ENCODE peak calls at places on chromosome 1, in four cellular contexts. L, X, T and F are unnamed samples.

GRCh38 chr1:43912607-43913006 is 21.0 kb upstream of the ARTN start:
- DNase-seq in T (no peak), X (no peak), L (no peak), F (no peak)

GRCh38 chr1:9145714-9146113 is 16.8 kb upstream of the GPR157 start:
- DNase-seq in L (no peak), X (no peak), T (no peak), F (no peak)

GRCh38 chr1:147292635-147293251 is 50.3 kb downstream of the CHD1L start:
- DNase-seq in T (no peak), X (no peak), L (no peak), F (no peak)

GRCh38 chr1:233182587-233182986 is 112.9 kb downstream of the PCNX2 start:
- DNase-seq in X (no peak), T (no peak), L (no peak), F (no peak)

GRCh38 chr1:215682232-215682631 is 115.1 kb downstream of the KCTD3 start:
- DNase-seq in X (no peak), L (no peak), T (peak), F (no peak)

GRCh38 chr1:155075535-155075934 is 3.1 kb upstream of the EFNA3 start:
- DNase-seq in T (no peak), L (no peak), X (no peak), F (no peak)

GRCh38 chr1:243483084-243483845 is 227.4 kb downstream of the SDCCAG8 start:
- DNase-seq in X (no peak), L (no peak), T (peak), F (no peak)

GRCh38 chr1:181179980-181180964 is 91.8 kb downstream of the IER5 start:
- DNase-seq in X (no peak), T (no peak), L (no peak), F (no peak)

GRCh38 chr1:176122282-176122681 is 84.8 kb downstream of the COP1 start:
- DNase-seq in L (no peak), T (no peak), X (no peak), F (no peak)

GRCh38 chr1:179661018-179661417 is 69.4 kb downstream of the TDRD5 start:
- DNase-seq in T (no peak), L (no peak), X (no peak), F (no peak)

DNA sequence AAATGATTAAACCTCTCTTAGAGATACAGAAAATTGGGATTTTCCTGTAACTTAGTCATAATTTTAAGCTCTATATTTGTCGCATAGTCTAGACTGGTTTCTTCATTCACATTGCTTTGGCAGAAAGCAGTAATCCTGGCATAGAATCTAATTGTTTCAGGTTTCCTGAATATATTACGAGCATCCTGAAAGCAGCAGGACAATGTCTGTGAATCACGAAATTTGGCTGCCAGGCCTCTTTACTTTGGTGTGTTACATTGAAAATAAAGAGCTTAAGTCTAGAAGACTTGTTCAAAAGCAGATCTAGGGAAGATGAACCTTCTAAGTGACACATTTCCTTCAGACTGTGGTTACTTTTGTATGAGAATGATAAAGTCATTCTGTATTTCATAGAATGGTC is 72.2 kb downstream of the TDRD5 start:
- DNase-seq in T (no peak), L (no peak), X (no peak), F (no peak)
- TF ChIP-seq EP300 in T (no peak), L (no peak), X (no peak), F (no peak)

GRCh38 chr1:88683516-88683847 is 591 bp upstream of the PKN2 start:
- DNase-seq in T (no peak), X (no peak), L (peak), F (peak)

GRCh38 chr1:88683848-88684481 is at the start of gene PKN2:
- DNase-seq in T (peak), L (peak), X (peak), F (peak)

GRCh38 chr1:88681223-88681622 is 2.9 kb upstream of the PKN2 start:
- DNase-seq in X (no peak), L (no peak), T (no peak), F (no peak)

GRCh38 chr1:88685239-88685604 is 1.1 kb downstream of the PKN2 start:
- DNase-seq in L (no peak), X (no peak), T (no peak), F (no peak)

GRCh38 chr1:88684482-88685238 is 587 bp downstream of the PKN2 start:
- DNase-seq in T (peak), L (peak), X (peak), F (no peak)
- TF ChIP-seq CTCF in T (peak), L (no peak), X (no peak), F (no peak)

DNA sequence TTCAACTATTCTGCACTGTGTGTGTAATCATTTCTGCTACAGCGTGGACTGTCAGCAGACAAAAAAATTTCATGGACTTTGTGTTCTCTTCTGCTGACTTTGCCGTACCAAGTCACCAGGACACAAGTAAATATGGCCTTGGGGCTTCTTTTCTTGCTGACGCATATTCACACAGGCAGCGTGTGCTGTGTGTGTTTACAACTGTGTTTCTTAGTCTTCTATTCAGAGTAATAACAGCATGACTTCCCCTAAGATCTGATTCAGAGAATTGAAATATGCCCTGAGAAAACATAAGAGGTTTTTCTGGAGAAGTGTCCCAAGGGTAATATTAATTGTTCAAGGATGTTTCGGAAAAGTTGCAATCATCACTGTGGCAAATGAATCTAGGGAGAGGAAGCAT is 47.2 kb upstream of the DYNLT5 start:
- DNase-seq in X (no peak), L (no peak), T (no peak), F (no peak)
- TF ChIP-seq EP300 in X (no peak), L (no peak), T (no peak), F (no peak)

DNA sequence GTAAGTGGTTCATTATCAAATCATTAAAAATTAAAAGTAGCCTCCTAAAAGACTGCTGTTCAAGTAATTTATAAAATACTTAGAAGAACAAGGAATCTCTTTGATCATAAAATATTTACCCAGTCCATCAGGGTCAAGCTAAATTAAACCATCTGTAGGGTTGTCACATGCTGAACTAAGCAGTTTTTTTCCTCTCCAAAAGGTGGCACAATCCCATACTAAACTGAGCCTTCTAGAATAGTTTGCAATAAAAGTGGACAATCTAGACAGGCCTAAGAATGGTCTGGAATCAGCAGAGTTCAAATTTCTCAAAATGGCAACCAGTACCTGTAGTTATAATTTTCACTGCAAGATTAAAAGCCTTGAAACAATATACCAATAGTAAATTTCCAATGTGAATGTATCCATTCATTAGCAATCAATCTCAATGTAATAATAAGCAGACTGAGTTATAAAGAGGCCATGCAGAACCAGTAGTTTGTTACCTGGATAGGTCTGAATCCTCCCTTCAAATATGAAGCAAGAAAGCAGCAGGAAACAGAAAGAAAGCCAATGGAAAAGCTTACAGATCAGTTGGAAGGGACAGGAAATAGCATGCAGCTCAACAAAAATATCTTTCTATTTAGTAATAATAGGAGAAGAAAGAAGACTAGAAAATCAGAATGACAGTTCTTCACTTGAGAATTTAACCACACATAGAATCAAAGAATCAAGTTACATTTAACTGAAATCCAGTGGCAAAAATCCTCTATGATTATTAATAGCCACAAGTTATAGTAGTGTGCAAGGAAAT is 194.6 kb downstream of the EIF4G3 start:
- DNase-seq in T (peak), X (no peak), L (no peak), F (no peak)
- TF ChIP-seq CTCF in T (peak), X (peak), L (no peak), F (no peak)

GRCh38 chr1:31587720-31588423 is 11.6 kb downstream of the TINAGL1 start:
- DNase-seq in X (peak), T (peak), L (peak), F (no peak)
- TF ChIP-seq EP300 in X (no peak), T (no peak), L (no peak), F (no peak)